ENCODE peak calls at places on chromosomes 2 and 18, in five cellular contexts. E is Calu3; L is GM23248; Z is ELF-1; D is stimulated activated CD4-positive, alpha-beta T cell treated with anti-CD3 and anti-CD28 coated beads, Interleukin-2, amount 100 ng/mL, for 4 hours. P is an unnamed sample.

GRCh38 chr2:96695602-96696001 is 44.3 kb downstream of the LMAN2L start:
- DNase-seq in E (no peak), D (no peak), Z (no peak), L (no peak), P (no peak)

GRCh38 chr2:181444654-181445053 is 12.5 kb upstream of the ITGA4 start:
- DNase-seq in E (no peak), Z (no peak), D (no peak), L (no peak), P (no peak)

GRCh38 chr2:134140251-134140661 is 113.6 kb upstream of the MGAT5 start:
- DNase-seq in E (peak), L (no peak), Z (no peak), D (no peak), P (no peak)

GRCh38 chr2:218228366-218229092 is 11.5 kb downstream of the ARPC2 start:
- DNase-seq in L (no peak), D (no peak), E (no peak), Z (no peak), P (no peak)

GRCh38 chr2:43605079-43605655 is 9.3 kb upstream of the THADA start:
- DNase-seq in Z (peak), E (peak), D (no peak), L (peak), P (no peak)

GRCh38 chr2:109129356-109129920 is 433 bp downstream of the SH3RF3 start:
- DNase-seq in D (peak), L (peak), Z (peak), E (no peak), P (no peak)

GRCh38 chr2:22449676-22450075 is 935.3 kb upstream of the KLHL29 start:
- DNase-seq in D (no peak), Z (no peak), L (no peak), E (no peak), P (no peak)

GRCh38 chr2:40256649-40257048 is 195.2 kb downstream of the SLC8A1 start:
- DNase-seq in Z (peak), L (peak), D (no peak), E (peak), P (no peak)

GRCh38 chr2:239259603-239260298 is 141.1 kb downstream of the HDAC4 start:
- DNase-seq in E (no peak), Z (no peak), L (no peak), D (no peak), P (no peak)

GRCh38 chr2:131413148-131413747 is 49.3 kb upstream of the RAB6D start:
- DNase-seq in E (peak), L (peak), D (no peak), Z (peak), P (peak)

GRCh38 chr2:223488814-223489213 is 113.3 kb downstream of the SCG2 start:
- DNase-seq in E (peak), D (no peak), Z (no peak), L (peak), P (no peak)

GRCh38 chr2:3827673-3828575 is 124.5 kb downstream of the DCDC2C start:
- DNase-seq in L (peak), D (no peak), Z (no peak), E (peak), P (no peak)

GRCh38 chr18:68454511-68455228 is 260.2 kb downstream of the TMX3 start:
- DNase-seq in Z (no peak), L (peak), E (no peak), D (no peak), P (no peak)

GRCh38 chr2:109523536-109524361 is 90.0 kb downstream of the SEPTIN10 start:
- DNase-seq in L (no peak), E (no peak), Z (no peak), D (no peak), P (no peak)

GRCh38 chr18:3478262-3478978 is 28.4 kb downstream of the TGIF1 start:
- DNase-seq in E (no peak), Z (no peak), L (peak), D (no peak), P (no peak)

GRCh38 chr2:108449410-108450200 is 599 bp downstream of the GCC2 start:
- DNase-seq in D (peak), Z (no peak), E (peak), L (peak), P (no peak)

GRCh38 chr18:23302514-23302851 is 150.6 kb upstream of the RIOK3 start:
- DNase-seq in Z (no peak), D (no peak), E (no peak), L (no peak), P (no peak)

GRCh38 chr2:237743561-237744269 is 54.9 kb upstream of the RBM44 start:
- DNase-seq in L (peak), D (no peak), Z (no peak), E (peak), P (no peak)

GRCh38 chr18:49682301-49683190 is 120.7 kb downstream of the LIPG start:
- DNase-seq in D (no peak), E (no peak), L (peak), Z (peak), P (no peak)

GRCh38 chr2:138831154-138831553 is 51.0 kb upstream of the NXPH2 start:
- DNase-seq in D (no peak), E (no peak), Z (no peak), L (no peak), P (no peak)

GRCh38 chr18:77069931-77070330 is 62.7 kb downstream of the MBP start:
- DNase-seq in L (no peak), D (no peak), E (no peak), Z (no peak), P (peak)

GRCh38 chr2:167706800-167707199 is 540.6 kb downstream of the STK39 start:
- DNase-seq in D (no peak), L (no peak), Z (no peak), E (no peak), P (no peak)

GRCh38 chr2:209610631-209611030 is 161.0 kb upstream of the UNC80 start:
- DNase-seq in E (no peak), D (no peak), Z (no peak), L (no peak), P (no peak)

GRCh38 chr2:133331437-133331836 is 236.8 kb downstream of the NCKAP5 start:
- DNase-seq in L (no peak), D (no peak), E (no peak), Z (peak), P (no peak)

GRCh38 chr2:222358876-222359275 is 60.1 kb upstream of the PAX3 start:
- DNase-seq in D (no peak), Z (no peak), L (no peak), E (no peak), P (no peak)